ENCODE peak calls at places on chromosomes 11 and 22, in nine cellular contexts. One of them, this sample, is unnamed.

GRCh38 chr22:37726240-37726887 is 29.5 kb downstream of the TRIOBP start:
- DNase-seq in cardiac fibroblast: peak
- DNase-seq in activated CD8-positive, alpha-beta memory T cell treated with anti-CD3 and anti-CD28 coated beads, Interleukin-2, amount 50 U/mL, for 48 hours: no peak
- DNase-seq in iris pigment epithelial cell: peak
- DNase-seq in stimulated activated CD8-positive, alpha-beta memory T cell treated with anti-CD3 and anti-CD28 coated beads, Interleukin-4, amount 100 ng/mL, for 1 hour: no peak
- DNase-seq in HAP-1: no peak
- DNase-seq in tibial nerve: no peak
- DNase-seq in HuH-7.5: no peak
- DNase-seq in astrocyte of the hippocampus: peak
- DNase-seq in this sample: no peak

GRCh38 chr11:45723421-45723820 is 58.0 kb upstream of the CHST1 start:
- DNase-seq in cardiac fibroblast: no peak
- DNase-seq in activated CD8-positive, alpha-beta memory T cell treated with anti-CD3 and anti-CD28 coated beads, Interleukin-2, amount 50 U/mL, for 48 hours: no peak
- DNase-seq in iris pigment epithelial cell: no peak
- DNase-seq in stimulated activated CD8-positive, alpha-beta memory T cell treated with anti-CD3 and anti-CD28 coated beads, Interleukin-4, amount 100 ng/mL, for 1 hour: no peak
- DNase-seq in HAP-1: no peak
- DNase-seq in tibial nerve: no peak
- DNase-seq in HuH-7.5: no peak
- DNase-seq in astrocyte of the hippocampus: no peak
- DNase-seq in this sample: no peak

GRCh38 chr22:47166446-47167016 is 404.1 kb downstream of the TBC1D22A start:
- DNase-seq in cardiac fibroblast: no peak
- DNase-seq in activated CD8-positive, alpha-beta memory T cell treated with anti-CD3 and anti-CD28 coated beads, Interleukin-2, amount 50 U/mL, for 48 hours: no peak
- DNase-seq in iris pigment epithelial cell: no peak
- DNase-seq in stimulated activated CD8-positive, alpha-beta memory T cell treated with anti-CD3 and anti-CD28 coated beads, Interleukin-4, amount 100 ng/mL, for 1 hour: no peak
- DNase-seq in HAP-1: no peak
- DNase-seq in tibial nerve: peak
- DNase-seq in HuH-7.5: no peak
- DNase-seq in astrocyte of the hippocampus: no peak
- DNase-seq in this sample: no peak

GRCh38 chr11:91872216-91872615 is 352.4 kb upstream of the FAT3 start:
- DNase-seq in cardiac fibroblast: no peak
- DNase-seq in activated CD8-positive, alpha-beta memory T cell treated with anti-CD3 and anti-CD28 coated beads, Interleukin-2, amount 50 U/mL, for 48 hours: no peak
- DNase-seq in iris pigment epithelial cell: no peak
- DNase-seq in stimulated activated CD8-positive, alpha-beta memory T cell treated with anti-CD3 and anti-CD28 coated beads, Interleukin-4, amount 100 ng/mL, for 1 hour: no peak
- DNase-seq in HAP-1: no peak
- DNase-seq in tibial nerve: no peak
- DNase-seq in HuH-7.5: no peak
- DNase-seq in astrocyte of the hippocampus: no peak
- DNase-seq in this sample: no peak

GRCh38 chr11:116822575-116822974 is 529 bp downstream of the APOA4 start:
- DNase-seq in cardiac fibroblast: no peak
- DNase-seq in activated CD8-positive, alpha-beta memory T cell treated with anti-CD3 and anti-CD28 coated beads, Interleukin-2, amount 50 U/mL, for 48 hours: no peak
- DNase-seq in iris pigment epithelial cell: no peak
- DNase-seq in stimulated activated CD8-positive, alpha-beta memory T cell treated with anti-CD3 and anti-CD28 coated beads, Interleukin-4, amount 100 ng/mL, for 1 hour: no peak
- DNase-seq in HAP-1: no peak
- DNase-seq in tibial nerve: no peak
- DNase-seq in HuH-7.5: no peak
- DNase-seq in astrocyte of the hippocampus: no peak
- DNase-seq in this sample: no peak

GRCh38 chr11:129285387-129285786 is 90.3 kb upstream of the BARX2 start:
- DNase-seq in cardiac fibroblast: no peak
- DNase-seq in activated CD8-positive, alpha-beta memory T cell treated with anti-CD3 and anti-CD28 coated beads, Interleukin-2, amount 50 U/mL, for 48 hours: no peak
- DNase-seq in iris pigment epithelial cell: no peak
- DNase-seq in stimulated activated CD8-positive, alpha-beta memory T cell treated with anti-CD3 and anti-CD28 coated beads, Interleukin-4, amount 100 ng/mL, for 1 hour: no peak
- DNase-seq in HAP-1: no peak
- DNase-seq in tibial nerve: no peak
- DNase-seq in HuH-7.5: no peak
- DNase-seq in astrocyte of the hippocampus: no peak
- DNase-seq in this sample: no peak

GRCh38 chr22:25202290-25202921 is 2.7 kb downstream of the CRYBB3 start:
- DNase-seq in cardiac fibroblast: peak
- DNase-seq in activated CD8-positive, alpha-beta memory T cell treated with anti-CD3 and anti-CD28 coated beads, Interleukin-2, amount 50 U/mL, for 48 hours: peak
- DNase-seq in iris pigment epithelial cell: peak
- DNase-seq in stimulated activated CD8-positive, alpha-beta memory T cell treated with anti-CD3 and anti-CD28 coated beads, Interleukin-4, amount 100 ng/mL, for 1 hour: peak
- DNase-seq in HAP-1: peak
- DNase-seq in tibial nerve: peak
- DNase-seq in HuH-7.5: peak
- DNase-seq in astrocyte of the hippocampus: peak
- DNase-seq in this sample: peak

GRCh38 chr11:67082071-67082791 is 25.6 kb downstream of the RHOD start:
- DNase-seq in cardiac fibroblast: peak
- DNase-seq in activated CD8-positive, alpha-beta memory T cell treated with anti-CD3 and anti-CD28 coated beads, Interleukin-2, amount 50 U/mL, for 48 hours: no peak
- DNase-seq in iris pigment epithelial cell: no peak
- DNase-seq in stimulated activated CD8-positive, alpha-beta memory T cell treated with anti-CD3 and anti-CD28 coated beads, Interleukin-4, amount 100 ng/mL, for 1 hour: no peak
- DNase-seq in HAP-1: no peak
- DNase-seq in tibial nerve: no peak
- DNase-seq in HuH-7.5: peak
- DNase-seq in astrocyte of the hippocampus: peak
- DNase-seq in this sample: no peak

GRCh38 chr11:74707182-74707581 is 24.0 kb downstream of the CHRDL2 start:
- DNase-seq in cardiac fibroblast: no peak
- DNase-seq in activated CD8-positive, alpha-beta memory T cell treated with anti-CD3 and anti-CD28 coated beads, Interleukin-2, amount 50 U/mL, for 48 hours: no peak
- DNase-seq in iris pigment epithelial cell: no peak
- DNase-seq in stimulated activated CD8-positive, alpha-beta memory T cell treated with anti-CD3 and anti-CD28 coated beads, Interleukin-4, amount 100 ng/mL, for 1 hour: no peak
- DNase-seq in HAP-1: no peak
- DNase-seq in tibial nerve: no peak
- DNase-seq in HuH-7.5: no peak
- DNase-seq in astrocyte of the hippocampus: no peak
- DNase-seq in this sample: no peak

GRCh38 chr11:69293087-69293486 is 868 bp upstream of the MYEOV start:
- DNase-seq in cardiac fibroblast: no peak
- DNase-seq in activated CD8-positive, alpha-beta memory T cell treated with anti-CD3 and anti-CD28 coated beads, Interleukin-2, amount 50 U/mL, for 48 hours: no peak
- DNase-seq in iris pigment epithelial cell: no peak
- DNase-seq in stimulated activated CD8-positive, alpha-beta memory T cell treated with anti-CD3 and anti-CD28 coated beads, Interleukin-4, amount 100 ng/mL, for 1 hour: no peak
- DNase-seq in HAP-1: no peak
- DNase-seq in tibial nerve: no peak
- DNase-seq in HuH-7.5: no peak
- DNase-seq in astrocyte of the hippocampus: no peak
- DNase-seq in this sample: no peak

GRCh38 chr22:35449829-35450689 is 50.1 kb downstream of the MCM5 start:
- DNase-seq in cardiac fibroblast: no peak
- DNase-seq in activated CD8-positive, alpha-beta memory T cell treated with anti-CD3 and anti-CD28 coated beads, Interleukin-2, amount 50 U/mL, for 48 hours: no peak
- DNase-seq in iris pigment epithelial cell: no peak
- DNase-seq in stimulated activated CD8-positive, alpha-beta memory T cell treated with anti-CD3 and anti-CD28 coated beads, Interleukin-4, amount 100 ng/mL, for 1 hour: no peak
- DNase-seq in HAP-1: no peak
- DNase-seq in tibial nerve: no peak
- DNase-seq in HuH-7.5: no peak
- DNase-seq in astrocyte of the hippocampus: no peak
- DNase-seq in this sample: no peak

GRCh38 chr11:13772223-13773046 is 104.0 kb downstream of the FAR1 start:
- DNase-seq in cardiac fibroblast: peak
- DNase-seq in activated CD8-positive, alpha-beta memory T cell treated with anti-CD3 and anti-CD28 coated beads, Interleukin-2, amount 50 U/mL, for 48 hours: no peak
- DNase-seq in iris pigment epithelial cell: peak
- DNase-seq in stimulated activated CD8-positive, alpha-beta memory T cell treated with anti-CD3 and anti-CD28 coated beads, Interleukin-4, amount 100 ng/mL, for 1 hour: no peak
- DNase-seq in HAP-1: peak
- DNase-seq in tibial nerve: no peak
- DNase-seq in HuH-7.5: no peak
- DNase-seq in astrocyte of the hippocampus: peak
- DNase-seq in this sample: no peak

GRCh38 chr11:130634981-130635473 is 186.6 kb downstream of the ADAMTS15 start:
- DNase-seq in cardiac fibroblast: peak
- DNase-seq in activated CD8-positive, alpha-beta memory T cell treated with anti-CD3 and anti-CD28 coated beads, Interleukin-2, amount 50 U/mL, for 48 hours: no peak
- DNase-seq in iris pigment epithelial cell: peak
- DNase-seq in stimulated activated CD8-positive, alpha-beta memory T cell treated with anti-CD3 and anti-CD28 coated beads, Interleukin-4, amount 100 ng/mL, for 1 hour: no peak
- DNase-seq in HAP-1: no peak
- DNase-seq in tibial nerve: no peak
- DNase-seq in HuH-7.5: no peak
- DNase-seq in astrocyte of the hippocampus: peak
- DNase-seq in this sample: no peak

GRCh38 chr22:50129121-50129734 is 39.4 kb downstream of the MOV10L1 start:
- DNase-seq in cardiac fibroblast: no peak
- DNase-seq in activated CD8-positive, alpha-beta memory T cell treated with anti-CD3 and anti-CD28 coated beads, Interleukin-2, amount 50 U/mL, for 48 hours: no peak
- DNase-seq in iris pigment epithelial cell: no peak
- DNase-seq in stimulated activated CD8-positive, alpha-beta memory T cell treated with anti-CD3 and anti-CD28 coated beads, Interleukin-4, amount 100 ng/mL, for 1 hour: no peak
- DNase-seq in HAP-1: no peak
- DNase-seq in tibial nerve: no peak
- DNase-seq in HuH-7.5: no peak
- DNase-seq in astrocyte of the hippocampus: peak
- DNase-seq in this sample: no peak

GRCh38 chr22:39634530-39635399 is 64.2 kb downstream of the CACNA1I start:
- DNase-seq in cardiac fibroblast: peak
- DNase-seq in activated CD8-positive, alpha-beta memory T cell treated with anti-CD3 and anti-CD28 coated beads, Interleukin-2, amount 50 U/mL, for 48 hours: peak
- DNase-seq in iris pigment epithelial cell: peak
- DNase-seq in stimulated activated CD8-positive, alpha-beta memory T cell treated with anti-CD3 and anti-CD28 coated beads, Interleukin-4, amount 100 ng/mL, for 1 hour: no peak
- DNase-seq in HAP-1: peak
- DNase-seq in tibial nerve: no peak
- DNase-seq in HuH-7.5: no peak
- DNase-seq in astrocyte of the hippocampus: peak
- DNase-seq in this sample: no peak

GRCh38 chr11:22928207-22928917 is 68.1 kb upstream of the CCDC179 start:
- DNase-seq in cardiac fibroblast: no peak
- DNase-seq in activated CD8-positive, alpha-beta memory T cell treated with anti-CD3 and anti-CD28 coated beads, Interleukin-2, amount 50 U/mL, for 48 hours: no peak
- DNase-seq in iris pigment epithelial cell: no peak
- DNase-seq in stimulated activated CD8-positive, alpha-beta memory T cell treated with anti-CD3 and anti-CD28 coated beads, Interleukin-4, amount 100 ng/mL, for 1 hour: no peak
- DNase-seq in HAP-1: no peak
- DNase-seq in tibial nerve: no peak
- DNase-seq in HuH-7.5: no peak
- DNase-seq in astrocyte of the hippocampus: no peak
- DNase-seq in this sample: no peak

GRCh38 chr22:46937185-46937584 is 174.7 kb downstream of the TBC1D22A start:
- DNase-seq in cardiac fibroblast: no peak
- DNase-seq in activated CD8-positive, alpha-beta memory T cell treated with anti-CD3 and anti-CD28 coated beads, Interleukin-2, amount 50 U/mL, for 48 hours: no peak
- DNase-seq in iris pigment epithelial cell: no peak
- DNase-seq in stimulated activated CD8-positive, alpha-beta memory T cell treated with anti-CD3 and anti-CD28 coated beads, Interleukin-4, amount 100 ng/mL, for 1 hour: no peak
- DNase-seq in HAP-1: no peak
- DNase-seq in tibial nerve: no peak
- DNase-seq in HuH-7.5: no peak
- DNase-seq in astrocyte of the hippocampus: no peak
- DNase-seq in this sample: no peak

GRCh38 chr11:86938900-86939880 is 16.0 kb downstream of the FZD4 start:
- DNase-seq in cardiac fibroblast: peak
- DNase-seq in activated CD8-positive, alpha-beta memory T cell treated with anti-CD3 and anti-CD28 coated beads, Interleukin-2, amount 50 U/mL, for 48 hours: no peak
- DNase-seq in iris pigment epithelial cell: peak
- DNase-seq in stimulated activated CD8-positive, alpha-beta memory T cell treated with anti-CD3 and anti-CD28 coated beads, Interleukin-4, amount 100 ng/mL, for 1 hour: no peak
- DNase-seq in HAP-1: peak
- DNase-seq in tibial nerve: no peak
- DNase-seq in HuH-7.5: no peak
- DNase-seq in astrocyte of the hippocampus: peak
- DNase-seq in this sample: no peak